ENCODE peak calls at places on chromosomes 3 and 15, in five cellular contexts. D is AG04450, F is choroid plexus epithelial cell, C is sigmoid colon, P is lower lobe of right lung. X is an unnamed sample.

GRCh38 chr3:14322001-14322400 is 80.4 kb upstream of the SLC6A6 start:
- DNase-seq in F (no peak), P (no peak), D (no peak), C (no peak), X (no peak)

GRCh38 chr3:32410367-32411246 is 19.0 kb downstream of the CMTM7 start:
- DNase-seq in F (no peak), D (no peak), C (no peak), P (no peak), X (no peak)

GRCh38 chr3:79015854-79016253 is 751.9 kb downstream of the ROBO1 start:
- DNase-seq in F (no peak), C (no peak), D (no peak), P (no peak), X (no peak)

GRCh38 chr15:101295607-101296225 is 668 bp upstream of the SNRPA1 start:
- DNase-seq in P (no peak), D (peak; percentile 32), C (no peak), F (peak; percentile 69), X (peak; percentile 7)

GRCh38 chr3:166473501-166473900 is 636.3 kb upstream of the BCHE start:
- DNase-seq in C (no peak), D (no peak), P (no peak), F (no peak), X (no peak)

GRCh38 chr3:150376001-150376848 is 31.9 kb upstream of the TSC22D2 start:
- DNase-seq in P (no peak), D (no peak), F (peak; percentile 68), C (no peak), X (no peak)

GRCh38 chr3:24510030-24510648 is 15.5 kb upstream of the THRB start:
- DNase-seq in F (peak; percentile 59), P (no peak), C (no peak), D (no peak), X (no peak)

GRCh38 chr3:98791341-98792325 is 28.5 kb downstream of the ST3GAL6 start:
- DNase-seq in P (no peak), D (no peak), C (no peak), F (peak; percentile 51), X (no peak)

GRCh38 chr3:11273945-11274344 is 1.7 kb downstream of the ATG7 start:
- DNase-seq in F (peak; percentile 39), C (no peak), D (no peak), P (no peak), X (no peak)

GRCh38 chr15:52100807-52101206 is 11.8 kb downstream of the BCL2L10 start:
- DNase-seq in P (peak; percentile 82), D (peak; percentile 74), F (peak; percentile 98), C (peak; percentile 93), X (peak; percentile 97)

GRCh38 chr15:67396109-67396508 is 124.8 kb upstream of the C15orf61 start:
- DNase-seq in P (no peak), D (no peak), F (no peak), C (no peak), X (no peak)

GRCh38 chr3:141663993-141664392 is 74.1 kb upstream of the RNF7 start:
- DNase-seq in D (no peak), P (no peak), C (no peak), F (peak; percentile 69), X (peak; percentile 6)

GRCh38 chr15:39643747-39644520 is 63.1 kb downstream of the THBS1 start:
- DNase-seq in C (no peak), F (no peak), P (no peak), D (no peak), X (no peak)

GRCh38 chr3:81723732-81724313 is 37.6 kb downstream of the GBE1 start:
- DNase-seq in P (no peak), C (no peak), F (peak; percentile 79), D (no peak), X (peak; percentile 68)

GRCh38 chr15:38683382-38684242 is 119.0 kb upstream of the RASGRP1 start:
- DNase-seq in P (peak; percentile 53), F (peak; percentile 73), C (no peak), D (no peak), X (peak; percentile 47)

GRCh38 chr3:57386307-57386706 is 93.8 kb upstream of the ASB14 start:
- DNase-seq in D (no peak), C (no peak), P (no peak), F (no peak), X (no peak)

GRCh38 chr3:4776980-4777581 is 202.2 kb upstream of the BHLHE40 start:
- DNase-seq in C (no peak), P (no peak), F (peak; percentile 47), D (no peak), X (no peak)

GRCh38 chr3:173770011-173770410 is 372.5 kb downstream of the NLGN1 start:
- DNase-seq in D (no peak), F (no peak), P (no peak), C (no peak), X (peak; percentile 27)

GRCh38 chr3:188051801-188052228 is 102.1 kb upstream of the LPP start:
- DNase-seq in D (no peak), F (peak; percentile 52), C (peak; percentile 91), P (no peak), X (peak; percentile 54)

GRCh38 chr3:59368887-59369286 is 319.1 kb upstream of the CFAP20DC start:
- DNase-seq in D (no peak), F (no peak), P (no peak), C (no peak), X (no peak)

GRCh38 chr3:185661772-185662171 is 75.7 kb downstream of the SENP2 start:
- DNase-seq in C (peak; percentile 43), D (no peak), F (no peak), P (no peak), X (no peak)

GRCh38 chr3:134627831-134628230 is 23.0 kb downstream of the KY start:
- DNase-seq in P (no peak), C (no peak), F (peak; percentile 24), D (no peak), X (no peak)

GRCh38 chr3:53594276-53594675 is 99.9 kb downstream of the CACNA1D start:
- DNase-seq in C (no peak), D (no peak), F (no peak), P (no peak), X (no peak)

GRCh38 chr3:4981160-4981687 is 2.0 kb downstream of the BHLHE40 start:
- DNase-seq in D (no peak), C (no peak), F (peak; percentile 58), P (no peak), X (peak; percentile 33)

GRCh38 chr3:53180305-53181023 is 19.5 kb downstream of the PRKCD start:
- DNase-seq in F (no peak), D (no peak), P (peak; percentile 70), C (no peak), X (no peak)

GRCh38 chr3:73399666-73400253 is 225.0 kb downstream of the PDZRN3 start:
- DNase-seq in D (no peak), C (no peak), P (no peak), F (no peak), X (no peak)

GRCh38 chr3:46135475-46135874 is 72.6 kb downstream of the CCR1 start:
- DNase-seq in P (no peak), F (no peak), D (no peak), C (no peak), X (no peak)

GRCh38 chr15:77749236-77749997 is 116.7 kb upstream of the LINGO1 start:
- DNase-seq in C (no peak), D (no peak), F (no peak), P (no peak), X (no peak)

GRCh38 chr15:44193651-44194396 is 1.2 kb downstream of the FRMD5 start:
- DNase-seq in P (no peak), F (peak; percentile 51), D (no peak), C (no peak), X (peak; percentile 8)

GRCh38 chr15:76353023-76353577 is 16.5 kb downstream of the ISL2 start:
- DNase-seq in P (no peak), F (no peak), C (no peak), D (no peak), X (no peak)

GRCh38 chr15:73908822-73909122 is 17.5 kb upstream of the LOXL1 start:
- DNase-seq in F (no peak), C (no peak), P (peak; percentile 8), D (no peak), X (no peak)

GRCh38 chr15:65344909-65345275 is 32.9 kb downstream of the IGDCC3 start:
- DNase-seq in D (no peak), F (no peak), P (no peak), C (no peak), X (no peak)

GRCh38 chr15:64574220-64574994 is 114.0 kb downstream of the ZNF609 start:
- DNase-seq in P (no peak), D (peak; percentile 11), C (no peak), F (peak; percentile 61), X (peak; percentile 33)

GRCh38 chr3:177447938-177448337 is 250.7 kb upstream of the TBL1XR1 start:
- DNase-seq in D (no peak), C (peak; percentile 69), F (no peak), P (peak; percentile 88), X (no peak)

GRCh38 chr3:122797291-122797690 is 2.4 kb downstream of the SLC49A4 start:
- DNase-seq in F (peak; percentile 52), P (no peak), D (no peak), C (no peak), X (no peak)

DNA sequence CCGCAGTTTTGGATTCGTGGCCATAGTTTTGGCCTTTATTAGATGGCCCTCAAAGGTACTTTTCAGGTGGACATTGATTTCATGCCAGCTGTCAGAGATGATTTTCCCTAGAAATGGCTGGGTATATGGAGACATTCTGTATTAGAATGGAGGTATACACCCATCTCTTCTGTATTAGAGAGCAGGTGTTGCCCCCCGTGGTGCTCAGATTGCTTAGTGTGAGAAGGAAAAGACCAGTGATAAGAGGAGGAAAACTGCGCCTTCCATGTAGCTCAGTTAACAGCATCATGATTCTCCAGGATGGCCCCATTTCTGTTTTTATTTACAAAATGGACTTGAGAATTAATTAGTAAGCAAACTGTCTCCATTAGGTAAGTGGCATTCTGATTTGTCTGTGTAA is 145.9 kb downstream of the IGF1R start:
- DNase-seq in F (no peak), D (no peak), C (no peak), P (no peak), X (no peak)
- H3K4me3 ChIP-seq in F (no peak overlapping the region), D (no peak overlapping the region), C (no peak overlapping the region), P (no peak overlapping the region), X (no peak overlapping the region)

GRCh38 chr3:170840291-170840859 is 29.6 kb downstream of the RPL22L1 start:
- DNase-seq in F (peak; percentile 58), P (no peak), D (no peak), C (no peak), X (no peak)
- TF ChIP-seq CTCF in F (no peak), P (no peak), D (no peak), C (no peak), X (no peak)

GRCh38 chr3:27880969-27881892 is 159.1 kb upstream of the EOMES start:
- DNase-seq in F (no peak), C (no peak), P (no peak), D (no peak), X (no peak)
- H3K4me3 ChIP-seq in F (no peak overlapping the region), C (no peak overlapping the region), P (peak overlapping the region; percentile 6), D (no peak overlapping the region), X (no peak overlapping the region)

GRCh38 chr15:89898146-89898545 is 4.4 kb upstream of the AP3S2 start:
- DNase-seq in C (no peak), P (no peak), D (no peak), F (no peak), X (no peak)

GRCh38 chr15:89900849-89901248 is 7.1 kb upstream of the AP3S2 start:
- DNase-seq in F (no peak), C (no peak), D (no peak), P (no peak), X (no peak)

GRCh38 chr15:89899951-89900567 is 6.3 kb upstream of the AP3S2 start:
- DNase-seq in F (no peak), D (no peak), P (no peak), C (no peak), X (no peak)

GRCh38 chr15:89899303-89899946 is 5.6 kb upstream of the AP3S2 start:
- DNase-seq in P (no peak), C (no peak), F (no peak), D (no peak), X (no peak)

GRCh38 chr15:89898628-89899302 is 5.0 kb upstream of the AP3S2 start:
- DNase-seq in P (no peak), C (no peak), D (no peak), F (peak; percentile 74), X (peak; percentile 33)
- TF ChIP-seq CTCF in P (peak; percentile 56), C (no peak), D (peak; percentile 62), F (peak; percentile 78), X (peak; percentile 83)

X was measured in brain microvascular endothelial cell.